ENCODE peak calls at places on chromosomes 2 and 18, in eight cellular contexts. M is psoas muscle, Q is SK-N-SH, K is colonic mucosa, P is cardiac muscle cell, X is right lobe of liver, N is upper lobe of right lung, A is ovary. R is an unnamed sample.

GRCh38 chr2:39737661-39738060 is 41.4 kb downstream of the THUMPD2 start:
- DNase-seq in Q (no peak), P (peak), K (no peak), N (no peak), M (no peak), X (no peak), A (peak), R (no peak)

GRCh38 chr2:15971351-15971750 is 31.0 kb downstream of the MYCN start:
- DNase-seq in M (no peak), P (no peak), A (no peak), N (no peak), Q (no peak), X (no peak), K (no peak), R (no peak)

GRCh38 chr18:58653814-58654509 is 17.3 kb upstream of the MALT1 start:
- DNase-seq in A (no peak), M (no peak), Q (no peak), P (no peak), N (no peak), K (no peak), X (no peak), R (no peak)

GRCh38 chr2:215946581-215946980 is 66.8 kb downstream of the MREG start:
- DNase-seq in K (no peak), X (no peak), N (no peak), P (no peak), A (no peak), M (no peak), Q (no peak), R (no peak)

GRCh38 chr18:59265246-59266018 is 7.8 kb downstream of the RAX start:
- DNase-seq in A (no peak), X (no peak), P (peak), K (no peak), Q (peak), N (no peak), M (no peak), R (peak)

GRCh38 chr2:227152093-227152766 is 11.8 kb downstream of the COL4A4 start:
- DNase-seq in Q (no peak), M (no peak), N (no peak), X (no peak), P (no peak), A (no peak), K (no peak), R (no peak)

GRCh38 chr2:40512246-40512645 is 60.4 kb upstream of the SLC8A1 start:
- DNase-seq in K (no peak), Q (no peak), N (no peak), M (no peak), A (no peak), P (peak), X (peak), R (no peak)

GRCh38 chr2:36397040-36397616 is 41.5 kb downstream of the CRIM1 start:
- DNase-seq in A (no peak), M (no peak), X (no peak), Q (no peak), K (no peak), N (no peak), P (no peak), R (no peak)

GRCh38 chr18:35521133-35521532 is 23.4 kb upstream of the INO80C start:
- DNase-seq in N (no peak), A (no peak), M (no peak), K (no peak), X (no peak), P (no peak), Q (no peak), R (no peak)

GRCh38 chr2:96203130-96204028 is 5.2 kb downstream of the STARD7 start:
- DNase-seq in Q (no peak), X (no peak), N (no peak), M (no peak), K (no peak), A (no peak), P (no peak), R (no peak)

GRCh38 chr2:31151501-31151900 is 13.3 kb upstream of the GALNT14 start:
- DNase-seq in M (no peak), K (no peak), N (no peak), X (no peak), A (no peak), Q (peak), P (no peak), R (no peak)

GRCh38 chr2:169221745-169222369 is 140.5 kb downstream of the LRP2 start:
- DNase-seq in P (peak), X (no peak), N (no peak), K (no peak), M (no peak), Q (peak), A (no peak), R (no peak)

GRCh38 chr2:203282101-203282500 is 43.3 kb downstream of the CYP20A1 start:
- DNase-seq in N (no peak), Q (no peak), P (no peak), A (no peak), K (no peak), M (no peak), X (no peak), R (no peak)

GRCh38 chr2:182716665-182716990 is 571 bp downstream of the DNAJC10 start:
- DNase-seq in A (no peak), M (peak), P (no peak), Q (no peak), X (no peak), K (peak), N (peak), R (no peak)

GRCh38 chr2:3214827-3215404 is 162.7 kb downstream of the EIPR1 start:
- DNase-seq in K (no peak), X (no peak), A (no peak), Q (no peak), N (no peak), M (no peak), P (no peak), R (no peak)

GRCh38 chr18:6280344-6280743 is 134.4 kb downstream of the L3MBTL4 start:
- DNase-seq in Q (no peak), N (no peak), K (no peak), X (no peak), M (no peak), A (no peak), P (no peak), R (no peak)

GRCh38 chr2:42971947-42972736 is 179.8 kb upstream of the HAAO start:
- DNase-seq in A (no peak), N (peak), X (peak), Q (no peak), K (no peak), M (no peak), P (no peak), R (no peak)

GRCh38 chr18:35369126-35369525 is 8.0 kb downstream of the ZNF396 start:
- DNase-seq in M (no peak), K (no peak), X (no peak), P (no peak), A (no peak), N (no peak), Q (no peak), R (no peak)

GRCh38 chr18:61203151-61203550 is 130.1 kb upstream of the CDH20 start:
- DNase-seq in X (no peak), K (no peak), N (no peak), M (no peak), A (no peak), Q (no peak), P (no peak), R (no peak)

GRCh38 chr2:27156739-27157475 is 8.1 kb downstream of the TCF23 start:
- DNase-seq in X (no peak), K (no peak), A (no peak), Q (no peak), N (no peak), M (no peak), P (no peak), R (no peak)

GRCh38 chr2:27158468-27158867 is 9.7 kb downstream of the TCF23 start:
- DNase-seq in N (no peak), X (no peak), K (no peak), A (no peak), M (no peak), Q (no peak), P (no peak), R (no peak)

GRCh38 chr2:27164960-27165763 is 16.4 kb downstream of the TCF23 start:
- DNase-seq in N (no peak), X (no peak), K (no peak), P (no peak), A (no peak), M (no peak), Q (no peak), R (no peak)

GRCh38 chr2:27159271-27159670 is 10.5 kb downstream of the TCF23 start:
- DNase-seq in P (no peak), N (no peak), A (no peak), Q (no peak), K (no peak), X (no peak), M (no peak), R (no peak)

DNA sequence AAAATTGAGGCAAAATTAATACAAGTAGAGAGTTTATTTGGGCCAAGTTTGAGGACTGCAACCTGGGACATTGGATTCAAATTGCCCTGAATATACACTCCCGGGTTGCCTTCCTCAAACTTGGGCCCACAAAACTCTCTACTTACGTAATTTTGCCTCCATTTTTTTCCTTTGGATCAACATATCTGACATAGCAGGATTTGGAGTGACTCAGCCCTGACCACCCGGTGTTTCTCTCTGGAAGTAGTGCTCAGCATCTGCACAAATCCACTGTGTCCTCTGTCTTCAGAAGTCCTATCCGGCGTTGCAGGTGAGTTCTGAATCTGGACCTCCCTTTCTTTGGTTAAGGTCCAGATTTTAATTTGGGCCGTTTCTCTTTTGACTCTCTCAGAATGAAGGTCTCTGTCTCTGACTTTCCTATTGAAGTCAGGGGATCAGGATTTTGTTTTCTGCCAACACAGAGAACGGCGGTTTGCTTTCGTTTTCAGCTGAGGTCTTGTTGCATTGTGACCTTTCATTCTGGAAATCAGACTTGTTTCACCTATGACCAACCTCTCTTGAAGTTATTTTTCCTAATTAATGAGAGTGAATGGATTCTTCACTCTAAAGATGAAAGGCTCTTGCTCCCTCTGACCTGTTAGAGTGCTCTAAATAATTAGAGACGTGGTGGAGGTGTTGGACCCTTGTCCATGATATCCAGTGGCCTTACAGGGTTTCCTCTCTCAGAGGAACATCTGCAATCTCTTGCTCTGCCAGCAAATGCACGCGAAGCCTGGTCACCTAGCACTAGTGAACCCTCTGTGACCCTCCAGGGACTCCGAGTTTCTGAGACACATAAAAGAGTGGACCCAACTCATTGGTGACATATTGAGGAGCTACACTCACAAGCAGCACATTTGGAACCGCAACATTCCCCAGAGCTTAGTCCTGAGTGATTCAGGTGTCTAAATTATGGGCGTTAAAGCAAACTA is 13.6 kb downstream of the TCF23 start:
- DNase-seq in Q (no peak), K (no peak), P (peak), M (no peak), A (no peak), X (no peak), N (no peak), R (no peak)
- H3K27ac ChIP-seq in Q (no peak), K (no peak), P (no peak), M (no peak), A (no peak), X (peak), N (no peak), R (no peak)

DNA sequence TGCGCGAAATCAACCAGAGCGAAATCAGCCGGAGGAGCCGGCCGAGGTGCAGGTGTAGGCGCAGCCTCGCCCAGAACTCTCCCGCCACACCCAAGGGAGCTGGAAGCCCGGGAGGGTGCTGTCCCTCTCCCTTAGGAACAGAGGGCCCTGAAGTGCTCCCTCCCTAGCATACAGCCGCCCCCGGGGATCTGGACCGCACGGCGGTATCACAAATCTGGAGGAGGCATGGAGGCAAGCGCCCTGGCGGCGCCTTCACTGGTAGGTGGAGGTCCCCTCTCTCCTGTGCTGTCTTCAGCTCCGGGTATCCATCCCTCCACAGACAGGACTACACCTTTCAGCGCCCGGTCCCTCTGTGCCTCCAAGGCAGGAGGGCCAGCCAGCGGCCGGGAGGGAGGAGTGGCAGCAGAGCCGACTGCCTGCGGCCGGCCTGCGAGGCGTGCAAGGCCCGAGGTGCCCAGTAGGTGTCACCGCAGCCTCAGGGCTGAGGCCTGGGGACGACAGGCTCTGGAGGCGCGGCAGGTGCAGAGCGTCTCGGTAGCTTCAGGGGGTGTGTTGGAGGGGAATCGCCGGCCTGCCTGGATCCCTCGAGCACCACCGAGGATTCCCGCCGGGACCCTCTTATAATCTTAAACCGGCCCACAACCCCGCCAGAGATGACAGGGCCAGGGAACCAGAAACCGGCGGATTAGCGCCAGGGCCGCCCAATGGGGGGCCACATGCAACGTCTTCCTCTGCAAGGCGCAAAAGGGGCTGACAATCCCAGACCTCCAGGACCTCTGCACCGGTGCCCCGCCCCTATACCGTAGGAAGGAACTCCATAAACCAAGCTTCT is 2.8 kb downstream of the IHH start:
- DNase-seq in A (peak), Q (peak), P (peak), M (peak), K (peak), X (peak), N (peak), R (peak)
- TF ChIP-seq CTCF in A (peak), Q (peak), P (peak), M (peak), K (peak), X (peak), N (peak), R (peak)

DNA sequence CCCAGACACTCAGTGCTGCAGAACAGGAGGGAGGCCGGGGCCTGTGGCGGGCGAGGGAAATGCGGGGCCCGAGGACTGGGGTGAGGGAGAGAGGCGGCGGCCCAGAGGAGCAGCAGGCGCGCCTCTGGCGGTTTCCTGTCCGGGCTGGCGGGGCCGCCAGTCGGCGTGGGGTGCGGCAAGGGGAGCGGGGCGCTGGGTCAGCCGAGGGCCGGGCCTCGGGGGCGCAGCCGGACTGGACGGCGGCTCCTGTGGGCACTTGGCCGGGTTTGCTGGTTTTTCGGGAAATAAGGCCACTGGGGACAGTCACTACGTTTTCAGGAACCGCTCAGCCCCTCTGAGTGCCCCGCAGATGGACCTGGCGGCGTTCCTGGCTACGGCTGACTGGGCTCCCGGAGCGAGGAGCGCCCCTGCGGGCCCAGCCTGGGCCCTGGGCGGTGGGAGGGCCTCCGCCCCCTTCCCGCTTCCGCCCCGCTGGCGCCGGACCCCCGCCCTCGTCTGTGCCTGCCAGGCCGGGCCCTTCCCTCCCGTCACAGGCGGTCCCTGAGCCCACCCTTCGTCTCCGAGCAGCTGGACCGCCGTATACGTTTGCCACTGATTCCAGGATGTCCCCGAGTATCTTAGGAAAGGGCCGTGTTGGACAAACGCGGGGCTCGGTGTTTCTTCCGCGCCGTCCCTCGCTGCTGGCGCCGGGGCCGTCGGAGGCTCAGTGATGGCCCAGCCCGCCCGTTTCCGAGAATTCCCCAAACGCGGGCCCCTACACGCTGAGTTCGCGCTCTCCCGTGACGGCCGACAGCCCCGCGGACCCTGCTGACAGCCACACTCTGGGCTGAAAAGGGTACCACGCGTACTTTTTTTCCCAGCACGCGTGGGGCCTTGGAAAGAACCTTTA is 84.6 kb downstream of the FAM210A start:
- DNase-seq in P (peak), A (peak), X (no peak), K (no peak), Q (no peak), M (peak), N (no peak), R (peak)
- H3K27ac ChIP-seq in P (no peak), A (peak), X (no peak), K (no peak), Q (no peak), M (peak), N (peak), R (peak)

DNA sequence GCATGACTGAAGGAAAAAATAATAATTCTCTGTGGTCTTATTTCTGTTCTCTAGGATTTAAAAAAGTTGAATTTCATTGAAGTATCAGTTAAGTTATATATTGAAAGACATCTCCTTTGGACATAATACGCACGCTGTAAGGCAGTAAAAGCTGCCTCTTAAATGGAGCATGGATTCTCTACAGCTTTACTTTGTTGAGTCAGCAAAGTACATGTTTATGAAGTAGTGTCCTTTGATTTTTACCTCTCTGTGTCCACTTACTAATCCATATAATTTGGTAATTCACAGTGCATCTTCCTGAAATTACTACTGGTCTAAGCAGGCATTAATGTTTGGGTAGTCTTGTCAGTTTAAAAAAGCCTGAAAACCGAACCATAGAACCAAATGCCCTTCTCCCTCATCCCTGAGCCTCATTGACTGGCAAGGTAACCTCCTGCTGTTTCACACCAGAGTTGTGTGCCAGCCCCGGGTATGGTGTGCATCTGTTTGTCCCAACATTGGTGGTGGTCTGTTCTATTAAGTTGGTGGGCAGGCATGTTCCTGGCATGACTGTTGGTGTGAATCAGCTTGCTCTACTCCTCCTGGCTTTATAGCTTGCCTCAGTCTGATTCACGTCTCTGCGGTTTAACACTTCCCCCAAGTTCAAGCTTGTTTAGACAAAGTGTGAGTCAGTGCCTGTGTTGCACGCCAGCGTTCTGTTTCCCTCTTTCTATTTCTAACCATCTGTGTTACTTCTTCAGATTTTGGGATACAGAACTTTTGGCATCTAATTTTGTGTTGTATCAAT is 71.0 kb upstream of the ITM2C start:
- DNase-seq in N (no peak), A (peak), P (peak), M (peak), K (peak), X (no peak), Q (no peak), R (peak)
- TF ChIP-seq CTCF in N (no peak), A (no peak), P (no peak), M (no peak), K (no peak), X (no peak), Q (no peak), R (no peak)